ENCODE peak calls at places on chromosomes 11 and 22, in six cellular contexts. O, M, X, A, P and Z are unnamed samples.

GRCh38 chr11:105298174-105298573 is 158.6 kb upstream of the CARD18 start:
- DNase-seq in O (no peak), M (no peak), X (no peak), A (no peak), P (no peak), Z (no peak)

GRCh38 chr11:12263141-12263693 is 114.2 kb upstream of the PARVA start:
- DNase-seq in O (peak), M (no peak), X (no peak), A (no peak), P (no peak), Z (no peak)

GRCh38 chr11:104090767-104091166 is 54.3 kb downstream of the DDI1 start:
- DNase-seq in O (peak), M (no peak), X (no peak), A (no peak), P (no peak), Z (no peak)

GRCh38 chr22:36331306-36331911 is 56.4 kb downstream of the MYH9 start:
- DNase-seq in O (peak), M (peak), X (peak), A (peak), P (peak), Z (peak)

GRCh38 chr11:129447654-129448239 is 72.1 kb downstream of the BARX2 start:
- DNase-seq in O (no peak), M (no peak), X (no peak), A (no peak), P (no peak), Z (no peak)

GRCh38 chr11:73662445-73663157 is 16.2 kb downstream of the PLEKHB1 start:
- DNase-seq in O (peak), M (no peak), X (no peak), A (no peak), P (no peak), Z (no peak)

GRCh38 chr22:49879871-49880270 is 26.2 kb downstream of the ZBED4 start:
- DNase-seq in O (no peak), M (no peak), X (no peak), A (no peak), P (no peak), Z (no peak)

GRCh38 chr11:61007971-61008896 is 36.8 kb downstream of the CD6 start:
- DNase-seq in O (no peak), M (peak), X (no peak), A (no peak), P (no peak), Z (no peak)

GRCh38 chr22:37207981-37208380 is 4.3 kb downstream of the SSTR3 start:
- DNase-seq in O (no peak), M (no peak), X (no peak), A (no peak), P (no peak), Z (no peak)

GRCh38 chr22:47355388-47355725 is 592.9 kb downstream of the TBC1D22A start:
- DNase-seq in O (no peak), M (no peak), X (no peak), A (no peak), P (no peak), Z (no peak)

GRCh38 chr22:50498322-50498861 is 9.1 kb downstream of the LMF2 start:
- DNase-seq in O (peak), M (peak), X (peak), A (peak), P (peak), Z (peak)

GRCh38 chr11:134289167-134289566 is 13.0 kb downstream of the GLB1L3 start:
- DNase-seq in O (no peak), M (no peak), X (no peak), A (no peak), P (no peak), Z (no peak)

DNA sequence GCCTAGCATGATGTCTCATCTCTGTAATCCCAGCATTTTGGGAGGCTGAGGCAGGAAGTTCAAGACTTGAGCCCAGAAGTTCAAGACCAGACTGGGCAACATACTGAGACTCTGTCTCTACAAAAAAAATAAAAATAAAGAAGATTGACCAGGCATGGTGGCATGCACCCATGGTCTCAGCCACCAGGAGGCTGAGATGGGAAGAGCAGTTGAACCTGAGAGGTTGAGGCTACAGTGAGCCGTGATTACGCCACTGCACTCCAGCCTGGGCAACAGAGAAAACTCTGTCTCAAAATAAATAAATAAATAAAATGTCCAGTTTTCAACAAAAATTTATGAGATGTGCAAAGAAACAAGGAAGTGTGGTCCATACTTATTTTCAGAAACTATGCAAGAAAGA is 28.3 kb downstream of the EFCAB6 start:
- DNase-seq in O (no peak), M (no peak), X (no peak), A (no peak), P (no peak), Z (peak)
- TF ChIP-seq CTCF in O (no peak), M (no peak), X (no peak), A (no peak), P (no peak), Z (peak)

DNA sequence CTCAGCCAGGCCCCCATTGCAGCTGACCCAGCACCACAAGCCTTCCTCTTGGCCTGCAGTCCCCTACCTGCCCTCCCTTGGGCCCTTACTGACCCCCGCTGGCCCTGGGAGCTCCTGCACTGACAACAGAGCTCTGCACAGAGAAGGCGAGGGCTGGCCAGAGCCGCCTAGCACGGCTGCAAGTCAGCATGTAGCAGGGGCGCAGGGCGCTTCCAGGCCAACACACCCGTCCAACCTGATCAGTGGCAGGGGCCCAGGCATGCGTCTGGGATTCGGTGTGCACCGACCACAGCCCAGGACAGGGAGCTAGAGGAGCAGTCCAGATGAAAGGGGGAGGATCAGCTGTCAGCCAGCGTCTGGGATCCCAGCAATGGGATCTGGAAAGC is 7.6 kb downstream of the WNT7B start:
- DNase-seq in O (no peak), M (no peak), X (no peak), A (no peak), P (no peak), Z (peak)
- H3K4me3 ChIP-seq in O (no peak), M (no peak), X (no peak), A (no peak), P (no peak), Z (no peak)

DNA sequence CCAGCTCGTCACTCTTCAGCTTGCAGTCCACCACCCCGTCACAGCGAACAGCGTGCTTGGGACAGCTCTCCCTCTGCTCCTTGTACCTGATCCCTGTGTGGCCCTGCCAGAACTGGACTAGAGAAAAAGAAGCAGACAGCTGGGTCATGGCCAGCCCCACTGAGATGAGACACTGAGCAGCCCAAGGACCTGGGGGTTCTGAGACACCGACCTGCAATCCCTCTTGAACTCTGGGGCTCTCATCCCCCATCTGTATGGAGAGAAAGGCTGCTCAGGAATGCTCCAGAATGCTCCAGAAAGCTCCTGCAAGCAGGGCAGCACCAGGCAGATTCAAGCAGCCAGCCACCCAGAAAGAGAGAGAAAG is 14.8 kb downstream of the TMPRSS13 start:
- DNase-seq in O (no peak), M (no peak), X (no peak), A (no peak), P (no peak), Z (no peak)
- TF ChIP-seq CTCF in O (no peak), M (no peak), X (no peak), A (no peak), P (no peak), Z (no peak)

DNA sequence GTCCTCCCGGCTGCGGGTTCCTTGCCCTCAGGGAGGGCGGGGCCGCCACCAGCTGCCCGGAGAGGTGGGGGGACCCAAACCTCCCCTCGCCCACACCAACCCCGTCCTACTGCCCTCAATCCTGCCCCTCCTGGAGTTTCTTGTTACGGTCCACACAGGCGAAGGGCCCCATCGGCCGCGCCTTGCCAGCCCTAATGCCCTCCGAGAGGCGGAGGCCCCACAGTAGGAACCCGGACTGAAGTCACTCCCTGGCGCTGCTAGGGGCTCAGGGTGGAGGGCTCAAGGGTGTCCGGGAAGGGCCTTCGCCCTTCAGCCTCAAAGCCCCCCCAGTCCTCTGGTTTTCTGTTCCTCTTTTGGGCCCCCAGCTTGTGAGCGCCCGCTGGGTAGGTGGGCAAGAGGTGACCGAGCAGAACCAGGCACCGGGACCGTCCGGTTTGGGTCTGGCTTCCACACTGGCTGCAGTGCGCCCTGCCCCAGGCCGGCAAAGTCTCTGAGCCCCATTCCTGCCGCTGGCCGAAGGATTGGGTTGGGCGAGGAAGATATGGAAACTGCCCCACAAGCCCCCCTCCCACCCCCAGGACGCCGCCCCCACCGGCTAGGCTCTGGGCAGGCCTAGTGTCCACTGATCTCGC is 24.5 kb downstream of the DUSP8 start:
- DNase-seq in O (no peak), M (no peak), X (no peak), A (no peak), P (no peak), Z (no peak)
- H3K4me3 ChIP-seq in O (no peak), M (peak), X (no peak), A (no peak), P (peak), Z (no peak)

DNA sequence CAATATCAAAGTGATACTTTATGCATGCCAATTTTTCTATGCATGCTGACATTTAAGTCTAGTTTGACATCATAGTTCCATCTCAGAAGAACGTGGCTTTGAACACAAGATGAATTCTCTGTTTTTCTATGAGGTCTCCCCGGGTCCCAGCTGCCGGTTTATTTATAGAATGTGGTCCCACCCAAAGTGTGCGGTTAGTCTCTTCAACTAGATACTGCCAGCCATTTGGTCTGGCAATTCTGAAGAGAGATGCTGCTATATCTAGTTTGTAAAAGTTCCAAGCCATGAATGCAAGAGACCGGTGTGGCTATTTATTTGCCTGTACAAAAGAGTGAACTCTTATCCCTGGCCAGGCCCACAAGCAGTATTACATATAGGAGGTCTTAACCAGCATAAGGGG is 9.2 kb downstream of the OR5A2 start:
- DNase-seq in O (no peak), M (no peak), X (no peak), A (no peak), P (no peak), Z (no peak)
- TF ChIP-seq CTCF in O (no peak), M (no peak), X (no peak), A (no peak), P (no peak), Z (no peak)